ENCODE peak calls at places on chromosome 17, in nine cellular contexts. One of them, this sample, is unnamed.

GRCh38 chr17:80872999-80873951 is 118.4 kb upstream of the CHMP6 start:
- DNase-seq in smooth muscle cell of the brain vasculature: no peak
- DNase-seq in M059J: peak
- DNase-seq in stimulated activated CD4-positive, alpha-beta T cell treated with anti-CD3 and anti-CD28 coated beads, Interleukin-2, amount 100 ng/mL, for 48 hours: no peak
- DNase-seq in thoracic aorta: no peak
- DNase-seq in T-helper 2 cell: no peak
- DNase-seq in iPS-NIHi11: peak
- DNase-seq in ureter: no peak
- DNase-seq in HT1080: no peak
- DNase-seq in this sample: no peak

GRCh38 chr17:62860962-62861873 is 53.1 kb upstream of the MARCHF10 start:
- DNase-seq in ureter: peak
- DNase-seq in M059J: no peak
- DNase-seq in T-helper 2 cell: no peak
- DNase-seq in thoracic aorta: no peak
- DNase-seq in iPS-NIHi11: peak
- DNase-seq in HT1080: no peak
- DNase-seq in stimulated activated CD4-positive, alpha-beta T cell treated with anti-CD3 and anti-CD28 coated beads, Interleukin-2, amount 100 ng/mL, for 48 hours: no peak
- DNase-seq in smooth muscle cell of the brain vasculature: no peak
- DNase-seq in this sample: no peak

GRCh38 chr17:82236142-82236971 is 7.5 kb downstream of the SLC16A3 start:
- DNase-seq in smooth muscle cell of the brain vasculature: no peak
- DNase-seq in T-helper 2 cell: peak
- DNase-seq in thoracic aorta: no peak
- DNase-seq in stimulated activated CD4-positive, alpha-beta T cell treated with anti-CD3 and anti-CD28 coated beads, Interleukin-2, amount 100 ng/mL, for 48 hours: peak
- DNase-seq in ureter: peak
- DNase-seq in HT1080: peak
- DNase-seq in M059J: peak
- DNase-seq in iPS-NIHi11: peak
- DNase-seq in this sample: peak

GRCh38 chr17:63798572-63799113 is 24.7 kb downstream of the DDX42 start:
- DNase-seq in stimulated activated CD4-positive, alpha-beta T cell treated with anti-CD3 and anti-CD28 coated beads, Interleukin-2, amount 100 ng/mL, for 48 hours: no peak
- DNase-seq in HT1080: no peak
- DNase-seq in M059J: no peak
- DNase-seq in thoracic aorta: no peak
- DNase-seq in smooth muscle cell of the brain vasculature: no peak
- DNase-seq in iPS-NIHi11: no peak
- DNase-seq in T-helper 2 cell: no peak
- DNase-seq in ureter: no peak
- DNase-seq in this sample: no peak

GRCh38 chr17:32265896-32266388 is 310 bp downstream of the RHBDL3 start:
- DNase-seq in HT1080: no peak
- DNase-seq in ureter: no peak
- DNase-seq in T-helper 2 cell: no peak
- DNase-seq in iPS-NIHi11: no peak
- DNase-seq in stimulated activated CD4-positive, alpha-beta T cell treated with anti-CD3 and anti-CD28 coated beads, Interleukin-2, amount 100 ng/mL, for 48 hours: no peak
- DNase-seq in M059J: no peak
- DNase-seq in thoracic aorta: no peak
- DNase-seq in smooth muscle cell of the brain vasculature: no peak
- DNase-seq in this sample: no peak

GRCh38 chr17:65268832-65269231 is 131.7 kb downstream of the RGS9 start:
- DNase-seq in thoracic aorta: no peak
- DNase-seq in stimulated activated CD4-positive, alpha-beta T cell treated with anti-CD3 and anti-CD28 coated beads, Interleukin-2, amount 100 ng/mL, for 48 hours: no peak
- DNase-seq in HT1080: no peak
- DNase-seq in iPS-NIHi11: no peak
- DNase-seq in T-helper 2 cell: no peak
- DNase-seq in M059J: no peak
- DNase-seq in ureter: no peak
- DNase-seq in smooth muscle cell of the brain vasculature: no peak
- DNase-seq in this sample: no peak

GRCh38 chr17:10107320-10108165 is 90.9 kb downstream of the GAS7 start:
- DNase-seq in iPS-NIHi11: no peak
- DNase-seq in thoracic aorta: no peak
- DNase-seq in T-helper 2 cell: no peak
- DNase-seq in ureter: no peak
- DNase-seq in HT1080: no peak
- DNase-seq in M059J: no peak
- DNase-seq in stimulated activated CD4-positive, alpha-beta T cell treated with anti-CD3 and anti-CD28 coated beads, Interleukin-2, amount 100 ng/mL, for 48 hours: no peak
- DNase-seq in smooth muscle cell of the brain vasculature: no peak
- DNase-seq in this sample: no peak

GRCh38 chr17:68821860-68822693 is 133.1 kb downstream of the ABCA8 start:
- DNase-seq in T-helper 2 cell: no peak
- DNase-seq in thoracic aorta: no peak
- DNase-seq in stimulated activated CD4-positive, alpha-beta T cell treated with anti-CD3 and anti-CD28 coated beads, Interleukin-2, amount 100 ng/mL, for 48 hours: no peak
- DNase-seq in M059J: peak
- DNase-seq in iPS-NIHi11: no peak
- DNase-seq in smooth muscle cell of the brain vasculature: peak
- DNase-seq in HT1080: peak
- DNase-seq in ureter: no peak
- DNase-seq in this sample: no peak

GRCh38 chr17:58334661-58335060 is 6.1 kb upstream of the TSPOAP1 start:
- DNase-seq in iPS-NIHi11: no peak
- DNase-seq in M059J: no peak
- DNase-seq in thoracic aorta: no peak
- DNase-seq in stimulated activated CD4-positive, alpha-beta T cell treated with anti-CD3 and anti-CD28 coated beads, Interleukin-2, amount 100 ng/mL, for 48 hours: no peak
- DNase-seq in smooth muscle cell of the brain vasculature: no peak
- DNase-seq in T-helper 2 cell: no peak
- DNase-seq in ureter: no peak
- DNase-seq in HT1080: no peak
- DNase-seq in this sample: no peak

GRCh38 chr17:32771396-32771795 is 105.5 kb downstream of the MYO1D start:
- DNase-seq in smooth muscle cell of the brain vasculature: no peak
- DNase-seq in T-helper 2 cell: no peak
- DNase-seq in HT1080: peak
- DNase-seq in ureter: no peak
- DNase-seq in iPS-NIHi11: no peak
- DNase-seq in thoracic aorta: no peak
- DNase-seq in M059J: no peak
- DNase-seq in stimulated activated CD4-positive, alpha-beta T cell treated with anti-CD3 and anti-CD28 coated beads, Interleukin-2, amount 100 ng/mL, for 48 hours: no peak
- DNase-seq in this sample: no peak

GRCh38 chr17:33778505-33779398 is 476.3 kb upstream of the CCL2 start:
- DNase-seq in iPS-NIHi11: peak
- DNase-seq in stimulated activated CD4-positive, alpha-beta T cell treated with anti-CD3 and anti-CD28 coated beads, Interleukin-2, amount 100 ng/mL, for 48 hours: peak
- DNase-seq in smooth muscle cell of the brain vasculature: peak
- DNase-seq in ureter: peak
- DNase-seq in M059J: peak
- DNase-seq in thoracic aorta: no peak
- DNase-seq in T-helper 2 cell: no peak
- DNase-seq in HT1080: peak
- DNase-seq in this sample: peak

GRCh38 chr17:44587339-44587738 is 30.1 kb downstream of the FZD2 start:
- DNase-seq in thoracic aorta: peak
- DNase-seq in iPS-NIHi11: peak
- DNase-seq in ureter: peak
- DNase-seq in stimulated activated CD4-positive, alpha-beta T cell treated with anti-CD3 and anti-CD28 coated beads, Interleukin-2, amount 100 ng/mL, for 48 hours: no peak
- DNase-seq in M059J: peak
- DNase-seq in T-helper 2 cell: no peak
- DNase-seq in HT1080: peak
- DNase-seq in smooth muscle cell of the brain vasculature: no peak
- DNase-seq in this sample: no peak

GRCh38 chr17:17036520-17036998 is 5.7 kb upstream of the MPRIP start:
- DNase-seq in thoracic aorta: peak
- DNase-seq in smooth muscle cell of the brain vasculature: no peak
- DNase-seq in M059J: peak
- DNase-seq in HT1080: no peak
- DNase-seq in stimulated activated CD4-positive, alpha-beta T cell treated with anti-CD3 and anti-CD28 coated beads, Interleukin-2, amount 100 ng/mL, for 48 hours: no peak
- DNase-seq in iPS-NIHi11: no peak
- DNase-seq in ureter: no peak
- DNase-seq in T-helper 2 cell: no peak
- DNase-seq in this sample: no peak

GRCh38 chr17:80265205-80266068 is 4.8 kb downstream of the RNF213 start:
- DNase-seq in smooth muscle cell of the brain vasculature: no peak
- DNase-seq in T-helper 2 cell: peak
- DNase-seq in HT1080: no peak
- DNase-seq in iPS-NIHi11: no peak
- DNase-seq in thoracic aorta: no peak
- DNase-seq in stimulated activated CD4-positive, alpha-beta T cell treated with anti-CD3 and anti-CD28 coated beads, Interleukin-2, amount 100 ng/mL, for 48 hours: peak
- DNase-seq in M059J: no peak
- DNase-seq in ureter: no peak
- DNase-seq in this sample: no peak

GRCh38 chr17:69864531-69864930 is 210.5 kb upstream of the KCNJ16 start:
- DNase-seq in thoracic aorta: no peak
- DNase-seq in smooth muscle cell of the brain vasculature: no peak
- DNase-seq in stimulated activated CD4-positive, alpha-beta T cell treated with anti-CD3 and anti-CD28 coated beads, Interleukin-2, amount 100 ng/mL, for 48 hours: no peak
- DNase-seq in HT1080: no peak
- DNase-seq in M059J: no peak
- DNase-seq in T-helper 2 cell: no peak
- DNase-seq in ureter: no peak
- DNase-seq in iPS-NIHi11: no peak
- DNase-seq in this sample: no peak

GRCh38 chr17:69012895-69013805 is 47.6 kb downstream of the ABCA9 start:
- DNase-seq in T-helper 2 cell: no peak
- DNase-seq in iPS-NIHi11: no peak
- DNase-seq in M059J: no peak
- DNase-seq in thoracic aorta: no peak
- DNase-seq in stimulated activated CD4-positive, alpha-beta T cell treated with anti-CD3 and anti-CD28 coated beads, Interleukin-2, amount 100 ng/mL, for 48 hours: no peak
- DNase-seq in HT1080: peak
- DNase-seq in ureter: no peak
- DNase-seq in smooth muscle cell of the brain vasculature: no peak
- DNase-seq in this sample: no peak

GRCh38 chr17:50060951-50061712 is 5.2 kb downstream of the ITGA3 start:
- DNase-seq in iPS-NIHi11: no peak
- DNase-seq in smooth muscle cell of the brain vasculature: no peak
- DNase-seq in HT1080: peak
- DNase-seq in T-helper 2 cell: no peak
- DNase-seq in M059J: peak
- DNase-seq in thoracic aorta: peak
- DNase-seq in stimulated activated CD4-positive, alpha-beta T cell treated with anti-CD3 and anti-CD28 coated beads, Interleukin-2, amount 100 ng/mL, for 48 hours: no peak
- DNase-seq in ureter: peak
- DNase-seq in this sample: no peak

GRCh38 chr17:81400154-81400938 is 5.1 kb downstream of the BAHCC1 start:
- DNase-seq in thoracic aorta: no peak
- DNase-seq in T-helper 2 cell: no peak
- DNase-seq in iPS-NIHi11: no peak
- DNase-seq in smooth muscle cell of the brain vasculature: no peak
- DNase-seq in stimulated activated CD4-positive, alpha-beta T cell treated with anti-CD3 and anti-CD28 coated beads, Interleukin-2, amount 100 ng/mL, for 48 hours: no peak
- DNase-seq in M059J: no peak
- DNase-seq in HT1080: no peak
- DNase-seq in ureter: no peak
- DNase-seq in this sample: no peak

GRCh38 chr17:34408439-34408838 is 45.4 kb upstream of the CCL1 start:
- DNase-seq in T-helper 2 cell: no peak
- DNase-seq in smooth muscle cell of the brain vasculature: no peak
- DNase-seq in stimulated activated CD4-positive, alpha-beta T cell treated with anti-CD3 and anti-CD28 coated beads, Interleukin-2, amount 100 ng/mL, for 48 hours: no peak
- DNase-seq in HT1080: no peak
- DNase-seq in M059J: no peak
- DNase-seq in thoracic aorta: no peak
- DNase-seq in iPS-NIHi11: no peak
- DNase-seq in ureter: no peak
- DNase-seq in this sample: no peak

GRCh38 chr17:62750502-62751349 is 57.4 kb downstream of the MARCHF10 start:
- DNase-seq in ureter: no peak
- DNase-seq in smooth muscle cell of the brain vasculature: no peak
- DNase-seq in HT1080: no peak
- DNase-seq in stimulated activated CD4-positive, alpha-beta T cell treated with anti-CD3 and anti-CD28 coated beads, Interleukin-2, amount 100 ng/mL, for 48 hours: no peak
- DNase-seq in iPS-NIHi11: no peak
- DNase-seq in thoracic aorta: no peak
- DNase-seq in M059J: no peak
- DNase-seq in T-helper 2 cell: no peak
- DNase-seq in this sample: no peak

GRCh38 chr17:31843382-31843780 is 15.7 kb downstream of the COPRS start:
- DNase-seq in stimulated activated CD4-positive, alpha-beta T cell treated with anti-CD3 and anti-CD28 coated beads, Interleukin-2, amount 100 ng/mL, for 48 hours: no peak
- DNase-seq in iPS-NIHi11: no peak
- DNase-seq in smooth muscle cell of the brain vasculature: no peak
- DNase-seq in ureter: no peak
- DNase-seq in HT1080: no peak
- DNase-seq in thoracic aorta: no peak
- DNase-seq in T-helper 2 cell: no peak
- DNase-seq in M059J: no peak
- DNase-seq in this sample: no peak

GRCh38 chr17:18315498-18316360 is 636 bp downstream of the SMCR8 start:
- DNase-seq in thoracic aorta: no peak
- DNase-seq in M059J: no peak
- DNase-seq in HT1080: no peak
- DNase-seq in stimulated activated CD4-positive, alpha-beta T cell treated with anti-CD3 and anti-CD28 coated beads, Interleukin-2, amount 100 ng/mL, for 48 hours: no peak
- DNase-seq in iPS-NIHi11: no peak
- DNase-seq in ureter: no peak
- DNase-seq in T-helper 2 cell: no peak
- DNase-seq in smooth muscle cell of the brain vasculature: no peak
- DNase-seq in this sample: peak

GRCh38 chr17:56834380-56835258 is 668 bp downstream of the DGKE start:
- DNase-seq in smooth muscle cell of the brain vasculature: no peak
- DNase-seq in thoracic aorta: no peak
- DNase-seq in ureter: peak
- DNase-seq in iPS-NIHi11: peak
- DNase-seq in HT1080: peak
- DNase-seq in M059J: no peak
- DNase-seq in stimulated activated CD4-positive, alpha-beta T cell treated with anti-CD3 and anti-CD28 coated beads, Interleukin-2, amount 100 ng/mL, for 48 hours: peak
- DNase-seq in T-helper 2 cell: peak
- DNase-seq in this sample: peak

GRCh38 chr17:81814748-81815645 is 11.0 kb downstream of the GCGR start:
- DNase-seq in thoracic aorta: no peak
- DNase-seq in stimulated activated CD4-positive, alpha-beta T cell treated with anti-CD3 and anti-CD28 coated beads, Interleukin-2, amount 100 ng/mL, for 48 hours: no peak
- DNase-seq in iPS-NIHi11: no peak
- DNase-seq in smooth muscle cell of the brain vasculature: no peak
- DNase-seq in HT1080: no peak
- DNase-seq in M059J: no peak
- DNase-seq in T-helper 2 cell: no peak
- DNase-seq in ureter: no peak
- DNase-seq in this sample: no peak

GRCh38 chr17:43916385-43916784 is 9.0 kb upstream of the MPP2 start:
- DNase-seq in stimulated activated CD4-positive, alpha-beta T cell treated with anti-CD3 and anti-CD28 coated beads, Interleukin-2, amount 100 ng/mL, for 48 hours: no peak
- DNase-seq in M059J: no peak
- DNase-seq in ureter: no peak
- DNase-seq in HT1080: no peak
- DNase-seq in iPS-NIHi11: no peak
- DNase-seq in T-helper 2 cell: no peak
- DNase-seq in thoracic aorta: no peak
- DNase-seq in smooth muscle cell of the brain vasculature: no peak
- DNase-seq in this sample: no peak

GRCh38 chr17:36901506-36901905 is 35.8 kb upstream of the LHX1 start:
- DNase-seq in ureter: no peak
- DNase-seq in smooth muscle cell of the brain vasculature: no peak
- DNase-seq in stimulated activated CD4-positive, alpha-beta T cell treated with anti-CD3 and anti-CD28 coated beads, Interleukin-2, amount 100 ng/mL, for 48 hours: no peak
- DNase-seq in iPS-NIHi11: peak
- DNase-seq in thoracic aorta: no peak
- DNase-seq in M059J: peak
- DNase-seq in HT1080: peak
- DNase-seq in T-helper 2 cell: no peak
- DNase-seq in this sample: no peak

GRCh38 chr17:29615048-29615385 is 7.7 kb downstream of the CORO6 start:
- DNase-seq in iPS-NIHi11: no peak
- DNase-seq in smooth muscle cell of the brain vasculature: no peak
- DNase-seq in HT1080: no peak
- DNase-seq in thoracic aorta: no peak
- DNase-seq in M059J: no peak
- DNase-seq in T-helper 2 cell: no peak
- DNase-seq in stimulated activated CD4-positive, alpha-beta T cell treated with anti-CD3 and anti-CD28 coated beads, Interleukin-2, amount 100 ng/mL, for 48 hours: no peak
- DNase-seq in ureter: peak
- DNase-seq in this sample: no peak

GRCh38 chr17:57834146-57834741 is 15.6 kb downstream of the MRPS23 start:
- DNase-seq in stimulated activated CD4-positive, alpha-beta T cell treated with anti-CD3 and anti-CD28 coated beads, Interleukin-2, amount 100 ng/mL, for 48 hours: no peak
- DNase-seq in iPS-NIHi11: peak
- DNase-seq in T-helper 2 cell: no peak
- DNase-seq in HT1080: peak
- DNase-seq in M059J: peak
- DNase-seq in thoracic aorta: peak
- DNase-seq in smooth muscle cell of the brain vasculature: no peak
- DNase-seq in ureter: no peak
- DNase-seq in this sample: no peak

GRCh38 chr17:75059369-75060345 is 12.6 kb downstream of the KCTD2 start:
- DNase-seq in HT1080: peak
- DNase-seq in T-helper 2 cell: no peak
- DNase-seq in smooth muscle cell of the brain vasculature: no peak
- DNase-seq in ureter: no peak
- DNase-seq in M059J: no peak
- DNase-seq in iPS-NIHi11: no peak
- DNase-seq in thoracic aorta: no peak
- DNase-seq in stimulated activated CD4-positive, alpha-beta T cell treated with anti-CD3 and anti-CD28 coated beads, Interleukin-2, amount 100 ng/mL, for 48 hours: no peak
- DNase-seq in this sample: peak

GRCh38 chr17:59361916-59362810 is 30.7 kb downstream of the YPEL2 start:
- DNase-seq in smooth muscle cell of the brain vasculature: no peak
- DNase-seq in iPS-NIHi11: no peak
- DNase-seq in M059J: peak
- DNase-seq in HT1080: peak
- DNase-seq in stimulated activated CD4-positive, alpha-beta T cell treated with anti-CD3 and anti-CD28 coated beads, Interleukin-2, amount 100 ng/mL, for 48 hours: no peak
- DNase-seq in thoracic aorta: no peak
- DNase-seq in T-helper 2 cell: peak
- DNase-seq in ureter: no peak
- DNase-seq in this sample: peak

GRCh38 chr17:49515196-49515770 is 20.2 kb downstream of the NGFR start:
- DNase-seq in ureter: peak
- DNase-seq in HT1080: peak
- DNase-seq in iPS-NIHi11: peak
- DNase-seq in M059J: peak
- DNase-seq in stimulated activated CD4-positive, alpha-beta T cell treated with anti-CD3 and anti-CD28 coated beads, Interleukin-2, amount 100 ng/mL, for 48 hours: no peak
- DNase-seq in smooth muscle cell of the brain vasculature: peak
- DNase-seq in thoracic aorta: peak
- DNase-seq in T-helper 2 cell: no peak
- DNase-seq in this sample: no peak

This sample was measured in OCI-LY7.